ENCODE peak calls at places on chromosomes 11 and 22, in ten cellular contexts. D is lower lobe of right lung; P is neural progenitor cell; J is adrenal gland; O is A549; B is effector memory CD4-positive, alpha-beta T cell; F is Panc1; H is fibroblast of lung; G is OCI-LY7; N is upper lobe of left lung. L is an unnamed sample.

GRCh38 chr11:121757480-121758125 is 304.8 kb upstream of the SORL1-AS1 start:
- DNase-seq in G (no peak), P (no peak), O (no peak), B (no peak), J (no peak), F (no peak), H (peak; percentile 30), N (no peak), D (no peak), L (no peak)

GRCh38 chr11:84836371-84836770 is 790.8 kb downstream of the DLG2 start:
- DNase-seq in O (no peak), J (no peak), H (no peak), P (no peak), F (no peak), B (no peak), N (no peak), D (no peak), G (no peak), L (no peak)

GRCh38 chr22:50691521-50691920 is 18.9 kb downstream of the SHANK3 start:
- DNase-seq in J (no peak), F (no peak), H (no peak), O (no peak), P (peak; percentile 62), B (no peak), N (no peak), G (peak; percentile 57), D (no peak), L (no peak)

GRCh38 chr22:20982563-20982882 is 426 bp downstream of the LZTR1 start:
- DNase-seq in B (no peak), O (no peak), H (no peak), N (no peak), G (no peak), F (no peak), D (no peak), J (no peak), P (no peak), L (no peak)

GRCh38 chr22:19674129-19674928 is 40.0 kb upstream of the SEPTIN5 start:
- DNase-seq in B (no peak), F (no peak), O (no peak), D (no peak), N (no peak), P (no peak), G (no peak), H (no peak), J (no peak), L (no peak)

GRCh38 chr11:92451081-92451480 is 226.5 kb downstream of the FAT3 start:
- DNase-seq in F (no peak), N (no peak), O (no peak), P (no peak), D (no peak), H (no peak), G (no peak), B (no peak), J (no peak), L (no peak)

GRCh38 chr22:41308054-41308453 is 6.7 kb downstream of the ZC3H7B start:
- DNase-seq in D (no peak), H (peak; percentile 9), F (no peak), B (no peak), P (no peak), O (no peak), J (no peak), G (no peak), N (no peak), L (no peak)

GRCh38 chr22:49295465-49295743 is 532.3 kb downstream of the BRD1 start:
- DNase-seq in D (no peak), B (no peak), O (no peak), G (no peak), J (peak; percentile 11), F (no peak), P (no peak), N (no peak), H (no peak), L (no peak)

GRCh38 chr11:25970726-25971508 is 361.0 kb upstream of the ANO3 start:
- DNase-seq in F (no peak), N (no peak), P (no peak), O (no peak), B (no peak), D (no peak), G (peak; percentile 41), H (no peak), J (no peak), L (no peak)

GRCh38 chr22:25105817-25106650 is 93.6 kb upstream of the CRYBB3 start:
- DNase-seq in N (no peak), H (no peak), F (no peak), P (no peak), J (no peak), G (no peak), D (no peak), B (no peak), O (no peak), L (no peak)

GRCh38 chr22:29126670-29127069 is 53.8 kb downstream of the KREMEN1 start:
- DNase-seq in J (no peak), D (no peak), O (no peak), N (no peak), B (no peak), G (no peak), H (no peak), F (no peak), P (no peak), L (no peak)

GRCh38 chr22:17692841-17693240 is 54.3 kb downstream of the BCL2L13 start:
- DNase-seq in F (no peak), D (no peak), N (no peak), O (no peak), H (no peak), J (no peak), G (no peak), P (no peak), B (no peak), L (no peak)

GRCh38 chr11:82701847-82702520 is 31.7 kb downstream of the FAM181B start:
- DNase-seq in B (no peak), J (peak; percentile 58), F (no peak), P (peak; percentile 74), H (peak; percentile 6), O (peak; percentile 29), D (no peak), G (peak; percentile 41), N (no peak), L (no peak)

GRCh38 chr11:706957-707816 is 1.2 kb downstream of the EPS8L2 start:
- DNase-seq in N (peak; percentile 89), P (peak; percentile 32), O (peak; percentile 74), H (peak; percentile 29), B (no peak), J (peak; percentile 65), G (no peak), D (peak; percentile 71), F (no peak), L (no peak)
- H3K4me1 ChIP-seq in N (peaks cover 79% of the 10 kb centered on the region), P (peaks cover 15% of the 10 kb centered on the region), O (peaks cover 72% of the 10 kb centered on the region), H (peaks cover 11% of the 10 kb centered on the region), B (peaks cover 15% of the 10 kb centered on the region), J (peaks cover 18% of the 10 kb centered on the region), G (no peaks in the 10 kb centered on the region), D (peaks cover 64% of the 10 kb centered on the region), F (peaks cover 72% of the 10 kb centered on the region), L (peaks cover 45% of the 10 kb centered on the region)

GRCh38 chr11:63595296-63595695 is 18.9 kb downstream of the PLAAT3 start:
- DNase-seq in D (no peak), B (no peak), J (no peak), G (no peak), F (no peak), N (no peak), P (no peak), O (no peak), H (peak; percentile 50), L (no peak)

GRCh38 chr11:63592975-63593395 is 21.2 kb downstream of the PLAAT3 start:
- DNase-seq in F (no peak), G (peak; percentile 33), P (peak; percentile 24), N (no peak), H (no peak), J (no peak), D (no peak), O (peak; percentile 45), B (no peak), L (no peak)

GRCh38 chr11:63602296-63602695 is 11.9 kb downstream of the PLAAT3 start:
- DNase-seq in F (no peak), B (no peak), O (no peak), N (no peak), H (peak; percentile 84), G (no peak), D (no peak), P (no peak), J (peak; percentile 42), L (no peak)

GRCh38 chr11:63599211-63600122 is 14.8 kb downstream of the PLAAT3 start:
- DNase-seq in F (no peak), J (no peak), P (no peak), D (no peak), O (peak; percentile 97), B (no peak), N (no peak), H (peak; percentile 69), G (no peak), L (no peak)

GRCh38 chr11:63598556-63598955 is 15.7 kb downstream of the PLAAT3 start:
- DNase-seq in N (no peak), J (no peak), O (no peak), D (no peak), B (no peak), G (no peak), P (no peak), F (no peak), H (no peak), L (no peak)
- H3K4me1 ChIP-seq in N (no peaks in the 10 kb centered on the region), J (peaks cover 15% of the 10 kb centered on the region), O (peaks cover 21% of the 10 kb centered on the region), D (peaks cover 13% of the 10 kb centered on the region), B (no peaks in the 10 kb centered on the region), G (no peaks in the 10 kb centered on the region), P (peaks cover 5% of the 10 kb centered on the region), F (no peaks in the 10 kb centered on the region), H (no peaks in the 10 kb centered on the region), L (peaks cover 20% of the 10 kb centered on the region)

DNA sequence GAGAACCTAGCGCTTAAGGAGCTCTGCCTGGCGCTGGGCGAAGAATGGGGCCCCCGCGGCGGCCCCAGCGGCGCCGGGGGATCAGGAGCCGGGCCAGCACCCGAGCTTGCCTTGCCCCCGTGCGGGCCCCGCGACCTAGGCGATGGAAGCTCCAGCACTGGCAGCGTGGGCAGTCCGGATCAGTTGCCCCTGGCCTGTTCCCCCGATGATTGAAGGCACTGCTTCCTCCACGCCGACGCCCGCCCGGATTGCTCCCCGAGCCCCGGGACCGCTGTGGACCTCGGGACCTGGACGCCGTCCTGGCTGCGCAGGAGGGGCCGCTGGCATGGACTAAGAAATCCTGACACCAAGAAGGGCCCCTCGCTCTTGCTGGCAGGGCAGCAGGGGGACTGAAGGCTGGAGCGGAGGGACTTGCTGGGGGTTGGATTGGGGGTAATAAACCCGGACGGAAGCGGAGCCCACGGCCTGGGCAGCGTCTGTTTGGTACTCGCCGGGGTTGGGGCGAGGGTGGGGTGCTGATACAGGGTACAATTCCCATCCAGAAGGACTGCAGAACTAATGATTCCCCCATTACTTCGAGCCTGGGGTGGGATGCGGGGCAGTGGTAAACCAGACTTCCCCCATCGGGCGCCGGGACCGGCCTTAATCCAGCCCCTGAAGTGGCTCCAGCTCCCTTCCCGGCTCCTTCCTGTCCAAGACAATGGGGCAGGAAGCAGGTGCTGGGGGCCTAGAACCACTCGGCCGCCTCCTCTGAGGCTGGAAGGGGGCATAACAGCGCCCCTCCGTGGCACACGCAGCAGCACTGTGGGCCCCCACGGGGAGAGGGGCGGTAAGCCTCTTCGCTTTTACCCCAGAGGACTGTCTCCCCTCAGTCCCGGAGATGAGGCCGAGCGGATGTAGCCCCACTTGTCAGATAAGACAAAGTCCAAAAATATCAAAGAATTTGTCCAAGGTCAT is 985 bp downstream of the CCDC85B start:
- DNase-seq in H (no peak), F (no peak), G (peak; percentile 83), P (peak; percentile 79), D (peak; percentile 62), B (no peak), J (peak; percentile 60), O (peak; percentile 43), N (no peak), L (peak; percentile 64)
- H3K4me1 ChIP-seq in H (peaks cover 26% of the 10 kb centered on the region), F (peaks cover 71% of the 10 kb centered on the region), G (peaks cover 55% of the 10 kb centered on the region), P (peaks cover 24% of the 10 kb centered on the region), D (peaks cover 65% of the 10 kb centered on the region), B (peaks cover 45% of the 10 kb centered on the region), J (peaks cover 50% of the 10 kb centered on the region), O (peaks cover 58% of the 10 kb centered on the region), N (peaks cover 67% of the 10 kb centered on the region), L (peaks cover 77% of the 10 kb centered on the region)

GRCh38 chr22:23180301-23180892 is at the start of gene BCR:
- DNase-seq in N (peak; percentile 95), J (peak; percentile 73), H (peak; percentile 73), F (no peak), D (peak; percentile 85), B (peak; percentile 50), O (peak; percentile 51), P (peak; percentile 87), G (peak; percentile 77), L (peak; percentile 83)
- H3K4me1 ChIP-seq in N (peaks cover 64% of the 10 kb centered on the region), J (peaks cover 56% of the 10 kb centered on the region), H (peaks cover 9% of the 10 kb centered on the region), F (peaks cover 18% of the 10 kb centered on the region), D (peaks cover 55% of the 10 kb centered on the region), B (peaks cover 48% of the 10 kb centered on the region), O (peaks cover 31% of the 10 kb centered on the region), P (peaks cover 47% of the 10 kb centered on the region), G (peaks cover 67% of the 10 kb centered on the region), L (peaks cover 57% of the 10 kb centered on the region)